ENCODE peak calls at places on chromosomes 2 and 18, in nine cellular contexts. One of them, this sample, is unnamed. For H3K9me3, the result is how much of the 10 kb centered on the place peaks cover.

GRCh38 chr2:47872941-47873340 is 33.4 kb downstream of the FBXO11 start:
- DNase-seq in uterus: no peak
- DNase-seq in left ventricle myocardium inferior: no peak
- DNase-seq in CD8-positive, alpha-beta T cell: no peak
- DNase-seq in PC-3: no peak
- DNase-seq in CD8-positive, alpha-beta memory T cell: no peak
- DNase-seq in right lobe of liver: no peak
- DNase-seq in CD4-positive, alpha-beta memory T cell: no peak
- DNase-seq in IMR-90: no peak
- DNase-seq in this sample: no peak

GRCh38 chr2:232422051-232422450 is 15.4 kb downstream of the ALPG start:
- DNase-seq in uterus: no peak
- DNase-seq in left ventricle myocardium inferior: no peak
- DNase-seq in CD8-positive, alpha-beta T cell: no peak
- DNase-seq in PC-3: no peak
- DNase-seq in CD8-positive, alpha-beta memory T cell: no peak
- DNase-seq in right lobe of liver: peak
- DNase-seq in CD4-positive, alpha-beta memory T cell: no peak
- DNase-seq in IMR-90: no peak
- DNase-seq in this sample: no peak

GRCh38 chr18:3207565-3207964 is 12.2 kb downstream of the MYOM1 start:
- DNase-seq in uterus: no peak
- DNase-seq in left ventricle myocardium inferior: no peak
- DNase-seq in CD8-positive, alpha-beta T cell: no peak
- DNase-seq in PC-3: peak
- DNase-seq in CD8-positive, alpha-beta memory T cell: no peak
- DNase-seq in right lobe of liver: no peak
- DNase-seq in CD4-positive, alpha-beta memory T cell: no peak
- DNase-seq in IMR-90: peak
- DNase-seq in this sample: no peak

GRCh38 chr18:35095983-35096676 is 54.9 kb downstream of the MAPRE2 start:
- DNase-seq in uterus: no peak
- DNase-seq in left ventricle myocardium inferior: no peak
- DNase-seq in CD8-positive, alpha-beta T cell: no peak
- DNase-seq in PC-3: no peak
- DNase-seq in CD8-positive, alpha-beta memory T cell: no peak
- DNase-seq in right lobe of liver: no peak
- DNase-seq in CD4-positive, alpha-beta memory T cell: no peak
- DNase-seq in IMR-90: peak
- DNase-seq in this sample: no peak

GRCh38 chr2:219056176-219056895 is 4.4 kb downstream of the IHH start:
- DNase-seq in uterus: no peak
- DNase-seq in left ventricle myocardium inferior: no peak
- DNase-seq in CD8-positive, alpha-beta T cell: no peak
- DNase-seq in PC-3: no peak
- DNase-seq in CD8-positive, alpha-beta memory T cell: no peak
- DNase-seq in right lobe of liver: no peak
- DNase-seq in CD4-positive, alpha-beta memory T cell: no peak
- DNase-seq in IMR-90: no peak
- DNase-seq in this sample: no peak

GRCh38 chr18:69636529-69637301 is 236.0 kb downstream of the DOK6 start:
- DNase-seq in uterus: no peak
- DNase-seq in left ventricle myocardium inferior: no peak
- DNase-seq in CD8-positive, alpha-beta T cell: no peak
- DNase-seq in PC-3: no peak
- DNase-seq in CD8-positive, alpha-beta memory T cell: peak
- DNase-seq in right lobe of liver: no peak
- DNase-seq in CD4-positive, alpha-beta memory T cell: peak
- DNase-seq in IMR-90: no peak
- DNase-seq in this sample: peak

GRCh38 chr2:236604971-236605734 is 35.5 kb downstream of the ACKR3 start:
- DNase-seq in uterus: no peak
- DNase-seq in left ventricle myocardium inferior: no peak
- DNase-seq in CD8-positive, alpha-beta T cell: no peak
- DNase-seq in PC-3: no peak
- DNase-seq in CD8-positive, alpha-beta memory T cell: no peak
- DNase-seq in right lobe of liver: no peak
- DNase-seq in CD4-positive, alpha-beta memory T cell: no peak
- DNase-seq in IMR-90: no peak
- DNase-seq in this sample: no peak

GRCh38 chr2:120763516-120763915 is 27.8 kb downstream of the GLI2 start:
- DNase-seq in uterus: peak
- DNase-seq in left ventricle myocardium inferior: no peak
- DNase-seq in CD8-positive, alpha-beta T cell: no peak
- DNase-seq in PC-3: no peak
- DNase-seq in CD8-positive, alpha-beta memory T cell: no peak
- DNase-seq in right lobe of liver: peak
- DNase-seq in CD4-positive, alpha-beta memory T cell: no peak
- DNase-seq in IMR-90: no peak
- DNase-seq in this sample: no peak

GRCh38 chr2:19786408-19787058 is 115.2 kb downstream of the TTC32 start:
- DNase-seq in uterus: no peak
- DNase-seq in left ventricle myocardium inferior: no peak
- DNase-seq in CD8-positive, alpha-beta T cell: no peak
- DNase-seq in PC-3: peak
- DNase-seq in CD8-positive, alpha-beta memory T cell: no peak
- DNase-seq in right lobe of liver: no peak
- DNase-seq in CD4-positive, alpha-beta memory T cell: no peak
- DNase-seq in IMR-90: peak
- DNase-seq in this sample: no peak

GRCh38 chr18:63142502-63143045 is 177.0 kb downstream of the BCL2 start:
- DNase-seq in uterus: no peak
- DNase-seq in left ventricle myocardium inferior: no peak
- DNase-seq in CD8-positive, alpha-beta T cell: no peak
- DNase-seq in PC-3: no peak
- DNase-seq in CD8-positive, alpha-beta memory T cell: no peak
- DNase-seq in right lobe of liver: no peak
- DNase-seq in CD4-positive, alpha-beta memory T cell: no peak
- DNase-seq in IMR-90: no peak
- DNase-seq in this sample: no peak

GRCh38 chr2:171272039-171272438 is 111.3 kb upstream of the TLK1 start:
- DNase-seq in uterus: no peak
- DNase-seq in left ventricle myocardium inferior: no peak
- DNase-seq in CD8-positive, alpha-beta T cell: no peak
- DNase-seq in PC-3: peak
- DNase-seq in CD8-positive, alpha-beta memory T cell: no peak
- DNase-seq in right lobe of liver: no peak
- DNase-seq in CD4-positive, alpha-beta memory T cell: no peak
- DNase-seq in IMR-90: peak
- DNase-seq in this sample: no peak

GRCh38 chr2:77387324-77387723 is 134.9 kb downstream of the LRRTM4 start:
- DNase-seq in uterus: no peak
- DNase-seq in left ventricle myocardium inferior: no peak
- DNase-seq in CD8-positive, alpha-beta T cell: no peak
- DNase-seq in PC-3: no peak
- DNase-seq in CD8-positive, alpha-beta memory T cell: no peak
- DNase-seq in right lobe of liver: no peak
- DNase-seq in CD4-positive, alpha-beta memory T cell: no peak
- DNase-seq in IMR-90: no peak
- DNase-seq in this sample: no peak

GRCh38 chr2:233386382-233387041 is 32.2 kb downstream of the DGKD start:
- DNase-seq in uterus: no peak
- DNase-seq in left ventricle myocardium inferior: no peak
- DNase-seq in CD8-positive, alpha-beta T cell: no peak
- DNase-seq in PC-3: no peak
- DNase-seq in CD8-positive, alpha-beta memory T cell: no peak
- DNase-seq in right lobe of liver: no peak
- DNase-seq in CD4-positive, alpha-beta memory T cell: no peak
- DNase-seq in IMR-90: peak
- DNase-seq in this sample: no peak

GRCh38 chr2:76612764-76613163 is 902.0 kb upstream of the GCFC2 start:
- DNase-seq in uterus: no peak
- DNase-seq in left ventricle myocardium inferior: no peak
- DNase-seq in CD8-positive, alpha-beta T cell: no peak
- DNase-seq in PC-3: no peak
- DNase-seq in CD8-positive, alpha-beta memory T cell: no peak
- DNase-seq in right lobe of liver: no peak
- DNase-seq in CD4-positive, alpha-beta memory T cell: no peak
- DNase-seq in IMR-90: no peak
- DNase-seq in this sample: no peak

GRCh38 chr18:21980744-21981143 is 188.6 kb upstream of the GATA6 start:
- DNase-seq in uterus: no peak
- DNase-seq in left ventricle myocardium inferior: no peak
- DNase-seq in CD8-positive, alpha-beta T cell: no peak
- DNase-seq in PC-3: no peak
- DNase-seq in CD8-positive, alpha-beta memory T cell: no peak
- DNase-seq in right lobe of liver: peak
- DNase-seq in CD4-positive, alpha-beta memory T cell: no peak
- DNase-seq in IMR-90: no peak
- DNase-seq in this sample: no peak

GRCh38 chr2:191835539-191836350 is 11.1 kb downstream of the CAVIN2 start:
- DNase-seq in uterus: no peak
- DNase-seq in left ventricle myocardium inferior: no peak
- DNase-seq in CD8-positive, alpha-beta T cell: no peak
- DNase-seq in PC-3: peak
- DNase-seq in CD8-positive, alpha-beta memory T cell: no peak
- DNase-seq in right lobe of liver: no peak
- DNase-seq in CD4-positive, alpha-beta memory T cell: no peak
- DNase-seq in IMR-90: peak
- DNase-seq in this sample: no peak

GRCh38 chr2:206173147-206173546 is 13.5 kb downstream of the EEF1B2 start:
- DNase-seq in uterus: no peak
- DNase-seq in left ventricle myocardium inferior: no peak
- DNase-seq in CD8-positive, alpha-beta T cell: no peak
- DNase-seq in PC-3: no peak
- DNase-seq in CD8-positive, alpha-beta memory T cell: no peak
- DNase-seq in right lobe of liver: no peak
- DNase-seq in CD4-positive, alpha-beta memory T cell: no peak
- DNase-seq in IMR-90: no peak
- DNase-seq in this sample: no peak

GRCh38 chr2:182522428-182522896 is 95.6 kb upstream of the PDE1A start:
- DNase-seq in uterus: no peak
- DNase-seq in left ventricle myocardium inferior: no peak
- DNase-seq in CD8-positive, alpha-beta T cell: no peak
- DNase-seq in PC-3: no peak
- DNase-seq in CD8-positive, alpha-beta memory T cell: no peak
- DNase-seq in right lobe of liver: no peak
- DNase-seq in CD4-positive, alpha-beta memory T cell: no peak
- DNase-seq in IMR-90: no peak
- DNase-seq in this sample: no peak

GRCh38 chr2:201926071-201926470 is 107.6 kb upstream of the FZD7 start:
- DNase-seq in uterus: no peak
- DNase-seq in left ventricle myocardium inferior: no peak
- DNase-seq in CD8-positive, alpha-beta T cell: no peak
- DNase-seq in PC-3: no peak
- DNase-seq in CD8-positive, alpha-beta memory T cell: no peak
- DNase-seq in right lobe of liver: no peak
- DNase-seq in CD4-positive, alpha-beta memory T cell: no peak
- DNase-seq in IMR-90: no peak
- DNase-seq in this sample: no peak

GRCh38 chr2:239108459-239108858 is 260.6 kb downstream of the TWIST2 start:
- DNase-seq in uterus: no peak
- DNase-seq in left ventricle myocardium inferior: no peak
- DNase-seq in CD8-positive, alpha-beta T cell: no peak
- DNase-seq in PC-3: no peak
- DNase-seq in CD8-positive, alpha-beta memory T cell: no peak
- DNase-seq in right lobe of liver: no peak
- DNase-seq in CD4-positive, alpha-beta memory T cell: no peak
- DNase-seq in IMR-90: no peak
- DNase-seq in this sample: no peak

GRCh38 chr2:241559489-241560180 is 1.1 kb downstream of the BOK start:
- DNase-seq in uterus: no peak
- DNase-seq in left ventricle myocardium inferior: no peak
- DNase-seq in CD8-positive, alpha-beta T cell: no peak
- DNase-seq in PC-3: peak
- DNase-seq in CD8-positive, alpha-beta memory T cell: no peak
- DNase-seq in right lobe of liver: peak
- DNase-seq in CD4-positive, alpha-beta memory T cell: no peak
- DNase-seq in IMR-90: peak
- DNase-seq in this sample: no peak
- H3K4me3 ChIP-seq in uterus: peak
- H3K4me3 ChIP-seq in left ventricle myocardium inferior: peak
- H3K4me3 ChIP-seq in CD8-positive, alpha-beta T cell: peak
- H3K4me3 ChIP-seq in PC-3: peak
- H3K4me3 ChIP-seq in CD8-positive, alpha-beta memory T cell: no peak
- H3K4me3 ChIP-seq in right lobe of liver: peak
- H3K4me3 ChIP-seq in CD4-positive, alpha-beta memory T cell: no peak
- H3K4me3 ChIP-seq in IMR-90: peak
- H3K4me3 ChIP-seq in this sample: no peak

GRCh38 chr2:95138702-95139101 is 17.1 kb upstream of the MRPS5 start:
- DNase-seq in uterus: no peak
- DNase-seq in left ventricle myocardium inferior: no peak
- DNase-seq in CD8-positive, alpha-beta T cell: no peak
- DNase-seq in PC-3: no peak
- DNase-seq in CD8-positive, alpha-beta memory T cell: no peak
- DNase-seq in right lobe of liver: no peak
- DNase-seq in CD4-positive, alpha-beta memory T cell: no peak
- DNase-seq in IMR-90: no peak
- DNase-seq in this sample: no peak
- H3K9me3 ChIP-seq in uterus: under half
- H3K9me3 ChIP-seq in left ventricle myocardium inferior: half or more
- H3K9me3 ChIP-seq in CD8-positive, alpha-beta T cell: under half
- H3K9me3 ChIP-seq in PC-3: under half
- H3K9me3 ChIP-seq in CD8-positive, alpha-beta memory T cell: under half
- H3K9me3 ChIP-seq in right lobe of liver: under half
- H3K9me3 ChIP-seq in CD4-positive, alpha-beta memory T cell: under half
- H3K9me3 ChIP-seq in IMR-90: under half
- H3K9me3 ChIP-seq in this sample: half or more

DNA sequence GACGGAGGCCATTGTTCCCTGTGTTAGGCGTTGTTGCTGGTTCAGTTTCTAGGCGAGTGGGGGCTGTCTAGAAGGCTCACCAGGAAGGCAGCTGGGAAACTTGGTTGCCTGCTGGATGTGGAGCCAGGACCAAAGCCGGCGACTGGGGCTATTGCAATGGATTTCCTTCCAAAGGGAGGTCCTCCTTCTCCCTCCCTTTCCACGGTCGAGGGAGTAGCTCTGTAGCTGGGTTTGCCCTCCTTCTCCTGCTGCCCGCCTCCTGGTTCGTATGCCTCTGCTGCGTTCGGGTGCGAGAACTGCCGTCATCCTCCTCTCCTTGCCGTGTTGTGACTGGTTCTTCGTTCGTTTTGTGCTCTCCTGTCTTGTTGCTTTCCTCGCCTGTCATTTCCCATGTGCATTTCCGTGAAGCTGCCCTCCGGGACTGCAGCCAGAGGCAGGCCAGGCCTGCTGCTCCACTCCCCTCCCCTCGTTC is 203.4 kb downstream of the NEDD4L start:
- DNase-seq in uterus: no peak
- DNase-seq in left ventricle myocardium inferior: no peak
- DNase-seq in CD8-positive, alpha-beta T cell: no peak
- DNase-seq in PC-3: no peak
- DNase-seq in CD8-positive, alpha-beta memory T cell: no peak
- DNase-seq in right lobe of liver: no peak
- DNase-seq in CD4-positive, alpha-beta memory T cell: no peak
- DNase-seq in IMR-90: peak
- DNase-seq in this sample: no peak
- H3K27ac ChIP-seq in uterus: peak
- H3K27ac ChIP-seq in left ventricle myocardium inferior: peak
- H3K27ac ChIP-seq in CD8-positive, alpha-beta T cell: no peak
- H3K27ac ChIP-seq in PC-3: no peak
- H3K27ac ChIP-seq in CD8-positive, alpha-beta memory T cell: no peak
- H3K27ac ChIP-seq in right lobe of liver: no peak
- H3K27ac ChIP-seq in CD4-positive, alpha-beta memory T cell: no peak
- H3K27ac ChIP-seq in IMR-90: no peak
- H3K27ac ChIP-seq in this sample: no peak

DNA sequence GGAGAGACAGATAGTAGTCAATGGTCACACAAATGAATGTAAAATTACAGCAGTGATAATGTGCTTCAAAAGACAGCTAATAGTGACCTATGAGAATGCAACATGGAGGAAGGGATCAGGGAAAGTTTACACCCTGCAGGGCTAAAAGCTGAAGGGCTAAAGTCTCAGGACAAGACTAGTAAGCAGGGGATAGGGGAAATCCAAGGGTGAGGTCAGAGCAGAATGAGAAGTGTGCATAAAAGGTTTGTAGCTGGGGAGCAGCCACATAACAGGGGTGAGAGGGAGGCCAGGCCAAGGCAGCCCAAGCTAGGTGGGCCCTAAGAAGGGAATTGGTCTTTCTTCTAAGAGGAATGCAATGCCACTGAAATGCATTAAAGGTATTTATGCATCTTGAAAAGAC is 746.3 kb downstream of the SATB2 start:
- DNase-seq in uterus: no peak
- DNase-seq in left ventricle myocardium inferior: no peak
- DNase-seq in CD8-positive, alpha-beta T cell: no peak
- DNase-seq in PC-3: no peak
- DNase-seq in CD8-positive, alpha-beta memory T cell: no peak
- DNase-seq in right lobe of liver: no peak
- DNase-seq in CD4-positive, alpha-beta memory T cell: no peak
- DNase-seq in IMR-90: no peak
- DNase-seq in this sample: no peak
- H3K4me3 ChIP-seq in uterus: no peak
- H3K4me3 ChIP-seq in left ventricle myocardium inferior: no peak
- H3K4me3 ChIP-seq in CD8-positive, alpha-beta T cell: no peak
- H3K4me3 ChIP-seq in PC-3: no peak
- H3K4me3 ChIP-seq in CD8-positive, alpha-beta memory T cell: no peak
- H3K4me3 ChIP-seq in right lobe of liver: no peak
- H3K4me3 ChIP-seq in CD4-positive, alpha-beta memory T cell: no peak
- H3K4me3 ChIP-seq in IMR-90: no peak
- H3K4me3 ChIP-seq in this sample: no peak

This sample was measured in CD4-positive, CD25-positive, alpha-beta regulatory T cell.